ENCODE peak calls at places on chromosomes 2 and 18, in eight cellular contexts. One of them, this sample, is unnamed.

GRCh38 chr18:9905401-9905922 is 8.4 kb upstream of the VAPA start:
- DNase-seq in WTC11: no peak
- DNase-seq in prostate gland: no peak
- DNase-seq in heart left ventricle: no peak
- DNase-seq in PC-3: peak
- DNase-seq in Calu3: no peak
- DNase-seq in kidney: no peak
- DNase-seq in fibroblast of mammary gland: peak
- DNase-seq in this sample: no peak

GRCh38 chr2:28404086-28404485 is 11.4 kb downstream of the FOSL2 start:
- DNase-seq in WTC11: no peak
- DNase-seq in prostate gland: no peak
- DNase-seq in heart left ventricle: no peak
- DNase-seq in PC-3: no peak
- DNase-seq in Calu3: no peak
- DNase-seq in kidney: no peak
- DNase-seq in fibroblast of mammary gland: no peak
- DNase-seq in this sample: no peak

GRCh38 chr2:207504513-207505171 is 25.1 kb upstream of the CREB1 start:
- DNase-seq in WTC11: peak
- DNase-seq in prostate gland: peak
- DNase-seq in heart left ventricle: peak
- DNase-seq in PC-3: no peak
- DNase-seq in Calu3: no peak
- DNase-seq in kidney: no peak
- DNase-seq in fibroblast of mammary gland: peak
- DNase-seq in this sample: no peak

GRCh38 chr18:46502444-46502843 is 154.6 kb downstream of the LOXHD1 start:
- DNase-seq in WTC11: peak
- DNase-seq in prostate gland: no peak
- DNase-seq in heart left ventricle: no peak
- DNase-seq in PC-3: no peak
- DNase-seq in Calu3: no peak
- DNase-seq in kidney: no peak
- DNase-seq in fibroblast of mammary gland: no peak
- DNase-seq in this sample: no peak

GRCh38 chr2:218378053-218378452 is 4.0 kb upstream of the SLC11A1 start:
- DNase-seq in WTC11: no peak
- DNase-seq in prostate gland: no peak
- DNase-seq in heart left ventricle: no peak
- DNase-seq in PC-3: no peak
- DNase-seq in Calu3: no peak
- DNase-seq in kidney: no peak
- DNase-seq in fibroblast of mammary gland: no peak
- DNase-seq in this sample: no peak

GRCh38 chr2:8438476-8438875 is 243.4 kb upstream of the ID2 start:
- DNase-seq in WTC11: no peak
- DNase-seq in prostate gland: no peak
- DNase-seq in heart left ventricle: no peak
- DNase-seq in PC-3: no peak
- DNase-seq in Calu3: no peak
- DNase-seq in kidney: no peak
- DNase-seq in fibroblast of mammary gland: no peak
- DNase-seq in this sample: no peak

GRCh38 chr2:20216130-20217025 is 8.6 kb downstream of the SDC1 start:
- DNase-seq in WTC11: no peak
- DNase-seq in prostate gland: no peak
- DNase-seq in heart left ventricle: no peak
- DNase-seq in PC-3: no peak
- DNase-seq in Calu3: no peak
- DNase-seq in kidney: peak
- DNase-seq in fibroblast of mammary gland: no peak
- DNase-seq in this sample: no peak

GRCh38 chr18:27627927-27628326 is 442.8 kb upstream of the CHST9 start:
- DNase-seq in WTC11: peak
- DNase-seq in prostate gland: no peak
- DNase-seq in heart left ventricle: no peak
- DNase-seq in PC-3: peak
- DNase-seq in Calu3: no peak
- DNase-seq in kidney: no peak
- DNase-seq in fibroblast of mammary gland: no peak
- DNase-seq in this sample: no peak

GRCh38 chr18:61893971-61894750 is 1.4 kb upstream of the RNF152 start:
- DNase-seq in WTC11: peak
- DNase-seq in prostate gland: peak
- DNase-seq in heart left ventricle: peak
- DNase-seq in PC-3: peak
- DNase-seq in Calu3: peak
- DNase-seq in kidney: peak
- DNase-seq in fibroblast of mammary gland: peak
- DNase-seq in this sample: peak
- TF ChIP-seq CTCF in WTC11: no peak
- TF ChIP-seq CTCF in prostate gland: no peak
- TF ChIP-seq CTCF in heart left ventricle: peak
- TF ChIP-seq CTCF in PC-3: no peak
- TF ChIP-seq CTCF in Calu3: no peak
- TF ChIP-seq CTCF in kidney: peak
- TF ChIP-seq CTCF in fibroblast of mammary gland: no peak
- TF ChIP-seq CTCF in this sample: peak

GRCh38 chr18:31612124-31612523 is 20.4 kb downstream of the TTR start:
- DNase-seq in WTC11: no peak
- DNase-seq in prostate gland: no peak
- DNase-seq in heart left ventricle: no peak
- DNase-seq in PC-3: no peak
- DNase-seq in Calu3: no peak
- DNase-seq in kidney: no peak
- DNase-seq in fibroblast of mammary gland: no peak
- DNase-seq in this sample: no peak

GRCh38 chr18:31611511-31611910 is 19.8 kb downstream of the TTR start:
- DNase-seq in WTC11: no peak
- DNase-seq in prostate gland: no peak
- DNase-seq in heart left ventricle: no peak
- DNase-seq in PC-3: no peak
- DNase-seq in Calu3: no peak
- DNase-seq in kidney: no peak
- DNase-seq in fibroblast of mammary gland: no peak
- DNase-seq in this sample: no peak

GRCh38 chr18:31609886-31610646 is 18.4 kb downstream of the TTR start:
- DNase-seq in WTC11: no peak
- DNase-seq in prostate gland: no peak
- DNase-seq in heart left ventricle: no peak
- DNase-seq in PC-3: no peak
- DNase-seq in Calu3: no peak
- DNase-seq in kidney: no peak
- DNase-seq in fibroblast of mammary gland: no peak
- DNase-seq in this sample: no peak

GRCh38 chr18:31614044-31614443 is 22.4 kb downstream of the TTR start:
- DNase-seq in WTC11: no peak
- DNase-seq in prostate gland: no peak
- DNase-seq in heart left ventricle: no peak
- DNase-seq in PC-3: no peak
- DNase-seq in Calu3: no peak
- DNase-seq in kidney: no peak
- DNase-seq in fibroblast of mammary gland: no peak
- DNase-seq in this sample: no peak

DNA sequence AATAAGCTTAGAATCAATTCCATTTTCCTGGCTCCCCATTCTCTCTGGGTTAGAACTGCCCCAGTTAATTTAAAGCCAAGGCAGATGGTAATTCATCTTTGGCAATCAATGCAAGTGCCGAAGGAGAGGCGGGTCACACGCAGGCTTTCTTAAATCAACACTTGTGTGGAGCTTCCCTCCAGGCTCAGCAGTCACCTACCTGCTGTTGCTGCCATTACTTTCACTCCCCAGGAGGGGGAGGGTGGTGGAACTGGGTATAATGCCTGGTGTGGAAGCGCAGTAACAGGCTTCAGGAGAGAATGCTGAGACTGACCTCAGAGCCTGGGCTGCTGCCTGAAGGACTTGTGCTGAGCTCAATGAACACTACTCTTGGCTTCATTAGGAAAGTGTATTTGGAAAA is 19.2 kb downstream of the TTR start:
- DNase-seq in WTC11: peak
- DNase-seq in prostate gland: no peak
- DNase-seq in heart left ventricle: no peak
- DNase-seq in PC-3: peak
- DNase-seq in Calu3: peak
- DNase-seq in kidney: no peak
- DNase-seq in fibroblast of mammary gland: peak
- DNase-seq in this sample: no peak
- TF ChIP-seq CTCF in WTC11: peak
- TF ChIP-seq CTCF in prostate gland: no peak
- TF ChIP-seq CTCF in heart left ventricle: no peak
- TF ChIP-seq CTCF in PC-3: no peak
- TF ChIP-seq CTCF in Calu3: peak
- TF ChIP-seq CTCF in kidney: no peak
- TF ChIP-seq CTCF in fibroblast of mammary gland: peak
- TF ChIP-seq CTCF in this sample: peak

GRCh38 chr2:23460228-23460627 is 75.2 kb downstream of the KLHL29 start:
- DNase-seq in WTC11: no peak
- DNase-seq in prostate gland: no peak
- DNase-seq in heart left ventricle: no peak
- DNase-seq in PC-3: peak
- DNase-seq in Calu3: no peak
- DNase-seq in kidney: no peak
- DNase-seq in fibroblast of mammary gland: peak
- DNase-seq in this sample: no peak
- TF ChIP-seq CTCF in WTC11: no peak
- TF ChIP-seq CTCF in prostate gland: no peak
- TF ChIP-seq CTCF in heart left ventricle: no peak
- TF ChIP-seq CTCF in PC-3: peak
- TF ChIP-seq CTCF in Calu3: peak
- TF ChIP-seq CTCF in kidney: peak
- TF ChIP-seq CTCF in fibroblast of mammary gland: peak
- TF ChIP-seq CTCF in this sample: peak

GRCh38 chr18:43877922-43878321 is 600.6 kb upstream of the SYT4 start:
- DNase-seq in WTC11: no peak
- DNase-seq in prostate gland: no peak
- DNase-seq in heart left ventricle: no peak
- DNase-seq in PC-3: no peak
- DNase-seq in Calu3: no peak
- DNase-seq in kidney: no peak
- DNase-seq in fibroblast of mammary gland: no peak
- DNase-seq in this sample: no peak
- TF ChIP-seq CTCF in WTC11: no peak
- TF ChIP-seq CTCF in prostate gland: no peak
- TF ChIP-seq CTCF in heart left ventricle: no peak
- TF ChIP-seq CTCF in PC-3: no peak
- TF ChIP-seq CTCF in Calu3: no peak
- TF ChIP-seq CTCF in kidney: no peak
- TF ChIP-seq CTCF in fibroblast of mammary gland: no peak
- TF ChIP-seq CTCF in this sample: no peak

GRCh38 chr18:2310824-2311349 is 260.4 kb downstream of the METTL4 start:
- DNase-seq in WTC11: peak
- DNase-seq in prostate gland: no peak
- DNase-seq in heart left ventricle: no peak
- DNase-seq in PC-3: no peak
- DNase-seq in Calu3: no peak
- DNase-seq in kidney: no peak
- DNase-seq in fibroblast of mammary gland: no peak
- DNase-seq in this sample: no peak
- TF ChIP-seq CTCF in WTC11: no peak
- TF ChIP-seq CTCF in prostate gland: no peak
- TF ChIP-seq CTCF in heart left ventricle: no peak
- TF ChIP-seq CTCF in PC-3: no peak
- TF ChIP-seq CTCF in Calu3: no peak
- TF ChIP-seq CTCF in kidney: no peak
- TF ChIP-seq CTCF in fibroblast of mammary gland: no peak
- TF ChIP-seq CTCF in this sample: no peak

GRCh38 chr2:71776227-71776626 is 322.9 kb downstream of the DYSF start:
- DNase-seq in WTC11: no peak
- DNase-seq in prostate gland: no peak
- DNase-seq in heart left ventricle: no peak
- DNase-seq in PC-3: no peak
- DNase-seq in Calu3: no peak
- DNase-seq in kidney: peak
- DNase-seq in fibroblast of mammary gland: no peak
- DNase-seq in this sample: no peak

GRCh38 chr2:71777946-71778345 is 324.6 kb downstream of the DYSF start:
- DNase-seq in WTC11: no peak
- DNase-seq in prostate gland: no peak
- DNase-seq in heart left ventricle: no peak
- DNase-seq in PC-3: no peak
- DNase-seq in Calu3: no peak
- DNase-seq in kidney: no peak
- DNase-seq in fibroblast of mammary gland: no peak
- DNase-seq in this sample: no peak

GRCh38 chr2:71773218-71773617 is 319.9 kb downstream of the DYSF start:
- DNase-seq in WTC11: no peak
- DNase-seq in prostate gland: no peak
- DNase-seq in heart left ventricle: no peak
- DNase-seq in PC-3: no peak
- DNase-seq in Calu3: no peak
- DNase-seq in kidney: no peak
- DNase-seq in fibroblast of mammary gland: no peak
- DNase-seq in this sample: no peak

GRCh38 chr2:71767663-71768062 is 314.3 kb downstream of the DYSF start:
- DNase-seq in WTC11: no peak
- DNase-seq in prostate gland: no peak
- DNase-seq in heart left ventricle: no peak
- DNase-seq in PC-3: no peak
- DNase-seq in Calu3: no peak
- DNase-seq in kidney: no peak
- DNase-seq in fibroblast of mammary gland: no peak
- DNase-seq in this sample: no peak

DNA sequence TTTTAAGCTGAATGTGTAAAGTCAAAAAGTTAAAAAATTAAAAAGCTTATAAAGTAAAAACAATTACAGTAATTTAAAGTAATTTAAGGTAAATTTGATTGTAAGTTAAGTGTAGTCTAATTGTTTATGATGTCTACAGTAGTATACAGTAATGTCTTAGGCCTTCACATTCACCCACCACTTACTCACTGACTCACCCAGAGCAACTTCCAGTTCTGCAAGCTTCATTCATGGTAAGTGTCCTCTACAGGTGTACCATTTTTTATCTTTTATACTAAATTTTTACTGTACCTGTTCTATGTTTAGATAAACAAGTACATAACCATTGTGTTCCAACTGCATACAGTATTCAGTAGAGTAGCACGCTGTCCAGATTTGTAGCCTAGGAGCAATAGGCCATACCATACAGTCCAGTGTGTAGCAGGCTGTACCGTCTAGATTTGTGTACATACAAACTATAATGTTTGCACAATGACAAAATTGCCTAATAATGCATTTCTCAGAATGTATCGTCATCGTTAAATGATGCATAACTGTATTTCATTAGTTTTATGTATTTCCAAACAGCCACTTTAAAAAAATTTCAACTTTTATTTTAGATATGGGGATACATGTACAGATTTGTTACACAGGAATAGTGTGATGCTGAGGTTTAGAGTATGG is 319.3 kb downstream of the DYSF start:
- DNase-seq in WTC11: no peak
- DNase-seq in prostate gland: no peak
- DNase-seq in heart left ventricle: no peak
- DNase-seq in PC-3: peak
- DNase-seq in Calu3: no peak
- DNase-seq in kidney: no peak
- DNase-seq in fibroblast of mammary gland: no peak
- DNase-seq in this sample: no peak
- TF ChIP-seq CTCF in WTC11: no peak
- TF ChIP-seq CTCF in prostate gland: no peak
- TF ChIP-seq CTCF in heart left ventricle: no peak
- TF ChIP-seq CTCF in PC-3: no peak
- TF ChIP-seq CTCF in Calu3: no peak
- TF ChIP-seq CTCF in kidney: no peak
- TF ChIP-seq CTCF in fibroblast of mammary gland: no peak
- TF ChIP-seq CTCF in this sample: no peak

GRCh38 chr2:121008978-121009377 is 273.3 kb downstream of the GLI2 start:
- DNase-seq in WTC11: peak
- DNase-seq in prostate gland: no peak
- DNase-seq in heart left ventricle: no peak
- DNase-seq in PC-3: peak
- DNase-seq in Calu3: no peak
- DNase-seq in kidney: no peak
- DNase-seq in fibroblast of mammary gland: peak
- DNase-seq in this sample: no peak
- TF ChIP-seq CTCF in WTC11: no peak
- TF ChIP-seq CTCF in prostate gland: no peak
- TF ChIP-seq CTCF in heart left ventricle: no peak
- TF ChIP-seq CTCF in PC-3: peak
- TF ChIP-seq CTCF in Calu3: no peak
- TF ChIP-seq CTCF in kidney: no peak
- TF ChIP-seq CTCF in fibroblast of mammary gland: peak
- TF ChIP-seq CTCF in this sample: peak

This sample was measured in foreskin keratinocyte.